ENCODE peak calls at places on chromosomes 11 and 22, in four cellular contexts. C, A, H and Y are unnamed samples. For H3K4me1, the result is how much of the 10 kb centered on the place peaks cover.

GRCh38 chr22:30159561-30160353 is 79.5 kb downstream of the HORMAD2 start:
- DNase-seq in A (peak), C (no peak), H (no peak), Y (no peak)

GRCh38 chr22:42065408-42066132 is 5.0 kb downstream of the NAGA start:
- DNase-seq in A (no peak), C (no peak), H (no peak), Y (no peak)

GRCh38 chr11:20671856-20672546 is 2.6 kb downstream of the NELL1 start:
- DNase-seq in A (no peak), C (no peak), H (no peak), Y (no peak)

GRCh38 chr11:63508009-63508408 is 2.1 kb downstream of the LGALS12 start:
- DNase-seq in C (peak), H (no peak), A (no peak), Y (peak)

GRCh38 chr11:77560605-77561004 is 29.1 kb upstream of the AQP11 start:
- DNase-seq in A (peak), H (no peak), C (no peak), Y (peak)

GRCh38 chr22:25068701-25069100 is 116.2 kb downstream of the KIAA1671 start:
- DNase-seq in H (no peak), A (no peak), C (no peak), Y (no peak)

GRCh38 chr11:10487002-10487647 is 32.1 kb downstream of the AMPD3 start:
- DNase-seq in H (no peak), A (no peak), C (no peak), Y (peak)

GRCh38 chr11:22787565-22788162 is 41.9 kb downstream of the SVIP start:
- DNase-seq in C (peak), H (no peak), A (peak), Y (no peak)

GRCh38 chr22:19751497-19752245 is 8.9 kb upstream of the TBX1 start:
- DNase-seq in C (no peak), H (no peak), A (no peak), Y (no peak)

GRCh38 chr11:10293423-10294288 is at the start of gene SBF2:
- DNase-seq in C (peak), H (peak), A (peak), Y (peak)

GRCh38 chr22:33659423-33659822 is 260.9 kb downstream of the LARGE1 start:
- DNase-seq in H (peak), C (no peak), A (peak), Y (no peak)

GRCh38 chr11:35143509-35144102 is 4.6 kb downstream of the CD44 start:
- DNase-seq in A (no peak), C (no peak), H (no peak), Y (no peak)

GRCh38 chr22:41302016-41302767 is 867 bp downstream of the ZC3H7B start:
- DNase-seq in C (no peak), A (peak), H (no peak), Y (no peak)

GRCh38 chr11:36376315-36376887 is 80.3 kb downstream of the PRR5L start:
- DNase-seq in A (peak), H (peak), C (no peak), Y (peak)

GRCh38 chr11:6096417-6096816 is 11.1 kb upstream of the OR56B4 start:
- DNase-seq in H (no peak), A (no peak), C (peak), Y (no peak)

GRCh38 chr22:42001127-42001526 is 2.5 kb downstream of the WBP2NL start:
- DNase-seq in C (no peak), H (no peak), A (no peak), Y (no peak)

GRCh38 chr11:70241709-70242108 is 28.8 kb upstream of the PPFIA1 start:
- DNase-seq in A (no peak), H (no peak), C (no peak), Y (no peak)

GRCh38 chr11:8839957-8840945 is 70.7 kb upstream of the AKIP1 start:
- DNase-seq in H (peak), A (peak), C (no peak), Y (peak)

GRCh38 chr22:45638197-45638596 is 33.4 kb upstream of the ATXN10 start:
- DNase-seq in A (no peak), H (no peak), C (no peak), Y (no peak)

GRCh38 chr11:128662960-128663359 is 30.9 kb upstream of the FLI1 start:
- DNase-seq in H (no peak), C (no peak), A (no peak), Y (no peak)

GRCh38 chr11:47950396-47950795 is 30.0 kb upstream of the PTPRJ start:
- DNase-seq in C (peak), A (peak), H (no peak), Y (peak)

GRCh38 chr11:110513521-110514450 is 84.0 kb downstream of the FDX1 start:
- DNase-seq in H (no peak), C (no peak), A (peak), Y (no peak)

GRCh38 chr11:65305501-65306268 is 9.0 kb upstream of the CDC42EP2 start:
- DNase-seq in C (no peak), H (peak), A (peak), Y (no peak)

GRCh38 chr11:59053387-59053786 is 32.7 kb upstream of the GLYATL1B start:
- DNase-seq in H (peak), A (peak), C (peak), Y (peak)

GRCh38 chr22:19984201-19984753 is 32.3 kb downstream of the ARVCF start:
- DNase-seq in A (peak), C (peak), H (peak), Y (peak)

GRCh38 chr11:34236572-34236971 is 121.2 kb downstream of the ABTB2 start:
- DNase-seq in A (no peak), C (no peak), H (no peak), Y (no peak)

GRCh38 chr11:70186936-70187335 is 16.2 kb upstream of the FADD start:
- DNase-seq in H (no peak), C (no peak), A (no peak), Y (no peak)

GRCh38 chr22:33806191-33806590 is 114.1 kb downstream of the LARGE1 start:
- DNase-seq in H (peak), A (no peak), C (peak), Y (no peak)

GRCh38 chr11:129591527-129591926 is 215.9 kb downstream of the BARX2 start:
- DNase-seq in A (no peak), C (no peak), H (no peak), Y (no peak)

GRCh38 chr11:77158041-77158695 is 30.1 kb downstream of the MYO7A start:
- DNase-seq in A (no peak), C (no peak), H (no peak), Y (no peak)

GRCh38 chr11:114846040-114846791 is 167.9 kb downstream of the NXPE2 start:
- DNase-seq in A (peak), C (peak), H (no peak), Y (no peak)

GRCh38 chr11:123841189-123841588 is 35.0 kb upstream of the OR6M1 start:
- DNase-seq in C (no peak), A (no peak), H (no peak), Y (no peak)

GRCh38 chr22:37082251-37082650 is 27.3 kb downstream of the TMPRSS6 start:
- DNase-seq in C (no peak), H (no peak), A (no peak), Y (no peak)

GRCh38 chr11:36016263-36016662 is 72.4 kb downstream of the LDLRAD3 start:
- DNase-seq in H (no peak), C (no peak), A (no peak), Y (no peak)

GRCh38 chr11:18329196-18329870 is 7.0 kb downstream of the GTF2H1 start:
- DNase-seq in C (no peak), A (peak), H (no peak), Y (no peak)

GRCh38 chr11:115500547-115501503 is 3.4 kb downstream of the CADM1 start:
- DNase-seq in H (no peak), C (peak), A (no peak), Y (no peak)

GRCh38 chr11:70482529-70482917 is 84.2 kb downstream of the CTTN start:
- DNase-seq in H (no peak), C (no peak), A (peak), Y (no peak)

GRCh38 chr11:79438631-79439429 is 2.0 kb downstream of the TENM4 start:
- DNase-seq in H (peak), A (peak), C (peak), Y (no peak)

GRCh38 chr11:95877288-95877687 is 46.6 kb downstream of the MTMR2 start:
- DNase-seq in C (no peak), H (no peak), A (peak), Y (no peak)

DNA sequence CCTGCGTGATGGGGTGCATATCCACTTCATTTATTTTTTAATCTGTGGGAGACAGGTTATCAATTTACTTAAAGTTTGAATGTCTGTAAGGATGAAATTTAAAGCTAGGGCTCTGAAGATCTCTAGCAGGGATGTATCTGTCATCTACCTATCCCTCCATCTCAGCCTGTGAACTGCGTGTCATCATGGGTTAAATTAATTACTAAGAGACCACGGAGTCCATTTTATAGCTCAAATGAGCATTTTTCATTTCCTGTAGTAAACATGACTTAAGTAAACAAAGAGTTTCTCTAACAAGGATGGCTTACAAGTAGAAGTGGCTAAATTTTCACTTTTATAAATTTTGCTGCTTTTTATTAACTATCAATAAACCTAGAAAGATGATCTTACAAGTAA is 2.9 kb upstream of the GLB1L3 start:
- DNase-seq in H (no peak), A (no peak), C (no peak), Y (no peak)
- H3K4me3 ChIP-seq in H (no peak), A (no peak), C (no peak), Y (no peak)

GRCh38 chr11:86060544-86060943 is 8.3 kb downstream of the PICALM start:
- DNase-seq in A (no peak), C (no peak), H (no peak), Y (no peak)
- H3K27ac ChIP-seq in A (no peak), C (no peak), H (peak), Y (no peak)

GRCh38 chr22:31647066-31647465 is 14.9 kb downstream of the PISD start:
- DNase-seq in H (no peak), C (no peak), A (no peak), Y (peak)
- H3K4me1 ChIP-seq in H (under half), C (under half), A (under half), Y (under half)

DNA sequence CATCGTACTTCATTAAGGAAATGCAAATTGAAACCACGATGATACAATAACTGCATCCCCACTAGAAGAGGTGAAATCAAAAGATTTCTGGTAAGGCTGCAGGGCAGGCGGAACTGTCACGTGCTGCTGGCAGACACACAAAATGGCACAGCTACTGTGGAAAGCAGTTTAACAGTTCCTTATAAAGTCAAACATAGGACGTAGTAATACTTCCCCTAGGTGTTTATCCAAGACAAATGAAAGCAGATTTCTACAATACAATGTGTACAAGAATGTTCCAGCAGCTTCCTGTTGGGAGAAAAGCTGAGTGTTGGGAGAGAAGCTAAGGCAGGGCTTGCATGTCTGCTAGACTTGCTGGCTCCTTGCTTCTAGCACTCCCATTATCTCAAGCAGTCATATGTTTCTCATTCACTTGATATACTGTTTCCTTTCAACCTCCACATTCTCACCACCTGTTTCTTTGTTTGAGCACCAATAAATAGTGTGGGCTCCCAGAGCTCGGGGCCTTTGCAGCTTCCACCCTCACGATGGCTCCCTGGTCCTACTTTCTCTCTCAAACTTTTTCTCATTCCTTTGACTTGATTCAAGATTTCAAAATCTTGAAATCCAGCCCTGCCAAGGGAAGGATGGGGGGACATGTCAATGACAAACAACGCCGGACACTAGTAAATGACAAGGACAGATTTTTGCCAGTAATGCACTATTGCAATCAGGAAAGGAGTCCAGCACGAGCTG is 21.3 kb upstream of the IL17RA start:
- DNase-seq in C (no peak), A (no peak), H (no peak), Y (no peak)
- H3K4me3 ChIP-seq in C (no peak), A (no peak), H (no peak), Y (no peak)

GRCh38 chr22:50238755-50239154 is 6.1 kb downstream of the TUBGCP6 start:
- DNase-seq in H (no peak), A (no peak), C (no peak), Y (no peak)

GRCh38 chr22:50244420-50245213 is at the start of gene TUBGCP6:
- DNase-seq in C (peak), A (peak), H (peak), Y (peak)

GRCh38 chr22:50245214-50246072 is 620 bp upstream of the TUBGCP6 start:
- DNase-seq in A (no peak), C (peak), H (no peak), Y (no peak)

GRCh38 chr22:50243704-50244419 is 961 bp downstream of the TUBGCP6 start:
- DNase-seq in A (no peak), H (no peak), C (no peak), Y (no peak)

DNA sequence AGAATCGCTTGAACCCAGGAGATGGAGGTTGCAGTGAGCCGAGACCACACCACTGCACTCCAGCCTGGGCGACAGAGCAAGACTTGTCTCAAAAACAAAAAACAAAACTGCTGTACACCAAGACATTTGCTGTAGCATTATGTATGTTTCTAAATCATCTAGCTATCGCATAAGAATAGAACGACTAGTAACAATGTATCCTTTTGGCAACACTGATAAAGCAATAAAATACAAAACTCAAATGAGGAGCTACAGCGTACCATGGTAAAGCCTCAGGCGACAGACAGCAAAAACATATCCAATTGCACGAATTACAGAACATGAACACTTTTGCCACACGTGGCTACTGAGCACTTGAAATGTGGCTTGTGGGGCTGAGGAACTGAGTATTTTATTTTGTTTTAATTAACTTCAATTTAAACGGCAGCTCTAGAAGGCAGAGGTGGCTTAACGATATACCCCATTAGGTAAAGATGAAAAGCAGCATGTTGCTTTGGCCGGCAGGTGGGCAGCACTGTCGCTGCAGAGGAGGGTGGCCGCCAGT is 2.3 kb downstream of the TUBGCP6 start:
- DNase-seq in H (no peak), A (no peak), C (no peak), Y (no peak)
- H3K27ac ChIP-seq in H (no peak), A (no peak), C (no peak), Y (no peak)

GRCh38 chr11:126083829-126084607 is 21.4 kb upstream of the CDON start:
- DNase-seq in H (no peak), C (peak), A (no peak), Y (no peak)

GRCh38 chr11:126082251-126083109 is 19.8 kb upstream of the CDON start:
- DNase-seq in A (no peak), C (no peak), H (no peak), Y (no peak)

GRCh38 chr11:126079640-126080205 is 17.1 kb upstream of the CDON start:
- DNase-seq in C (no peak), H (no peak), A (no peak), Y (no peak)

GRCh38 chr11:126080206-126080941 is 17.7 kb upstream of the CDON start:
- DNase-seq in C (no peak), H (no peak), A (no peak), Y (no peak)

DNA sequence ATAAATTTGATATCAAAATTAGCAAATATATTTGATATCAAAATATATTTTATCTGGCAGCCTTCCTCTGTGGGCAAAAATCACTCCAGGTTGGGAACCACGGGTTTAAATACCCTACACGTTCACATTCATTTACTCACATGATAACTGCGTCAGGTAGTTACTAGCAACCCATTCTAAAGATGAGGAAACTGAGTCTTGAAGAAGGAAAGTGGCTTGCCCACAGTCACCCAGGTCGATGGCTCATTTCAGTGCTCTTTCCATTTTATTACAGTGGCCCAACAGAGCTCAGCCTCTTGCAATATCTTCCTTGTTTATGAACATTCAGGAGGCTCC is 19.2 kb upstream of the CDON start:
- DNase-seq in A (no peak), C (no peak), H (no peak), Y (no peak)
- H3K4me1 ChIP-seq in A (under half), C (under half), H (under half), Y (under half)